ENCODE peak calls at places on chromosomes 4 and X, in seven cellular contexts. Y is AG04449; I is stimulated activated CD4-positive, alpha-beta T cell treated with anti-CD3 and anti-CD28 coated beads, Interleukin-2, amount 100 ng/mL, for 48 hours; W is psoas muscle; F is stimulated activated naive CD8-positive, alpha-beta T cell treated with anti-CD3 and anti-CD28 coated beads, Interleukin-15, Interleukin-2, amounts not matched to agents 100 U/mL and 50 U/mL, for 24 hours; C is left colon; G is mesothelial cell of epicardium. Z is an unnamed sample.

GRCh38 chr4:153499005-153499404 is 32.8 kb downstream of the TMEM131L start:
- DNase-seq in F (no peak), G (no peak), Y (no peak), C (no peak), W (no peak), I (no peak), Z (no peak)

GRCh38 chrX:46912673-46913491 is 661 bp downstream of the JADE3 start:
- DNase-seq in C (peak), W (peak), I (no peak), F (peak), Y (no peak), G (peak), Z (peak)

GRCh38 chrX:48569958-48570357 is 4.3 kb upstream of the RBM3 start:
- DNase-seq in C (no peak), Y (no peak), I (no peak), G (no peak), F (no peak), W (no peak), Z (no peak)

GRCh38 chrX:50071507-50071906 is 129.3 kb downstream of the AKAP4 start:
- DNase-seq in G (no peak), Y (no peak), F (no peak), C (no peak), W (no peak), I (no peak), Z (no peak)

GRCh38 chr4:63906660-63907146 is 502.5 kb downstream of the TECRL start:
- DNase-seq in C (no peak), I (no peak), Y (no peak), G (no peak), W (no peak), F (no peak), Z (no peak)

GRCh38 chr4:109801099-109801789 is 555 bp downstream of the CFI start:
- DNase-seq in F (no peak), Y (no peak), C (no peak), I (no peak), G (no peak), W (no peak), Z (no peak)

GRCh38 chr4:25913851-25914669 is at the start of gene SMIM20:
- DNase-seq in W (peak), C (peak), I (peak), F (peak), G (peak), Y (peak), Z (peak)

GRCh38 chr4:184120549-184121127 is 97.0 kb downstream of the ENPP6 start:
- DNase-seq in Y (no peak), W (no peak), G (no peak), C (no peak), F (no peak), I (no peak), Z (no peak)

GRCh38 chrX:68286076-68286475 is 147.2 kb downstream of the OPHN1 start:
- DNase-seq in I (no peak), W (no peak), Y (peak), G (no peak), F (no peak), C (no peak), Z (no peak)

GRCh38 chr4:168817418-168817817 is 192.6 kb downstream of the CBR4 start:
- DNase-seq in W (no peak), G (no peak), I (no peak), F (no peak), C (no peak), Y (no peak), Z (no peak)

GRCh38 chr4:160745126-160745525 is 1418.7 kb downstream of the FSTL5 start:
- DNase-seq in C (no peak), G (no peak), I (no peak), W (no peak), F (no peak), Y (no peak), Z (no peak)

GRCh38 chrX:3678287-3678686 is 35.2 kb downstream of the PRKX start:
- DNase-seq in I (no peak), G (no peak), Y (no peak), W (no peak), F (no peak), C (no peak), Z (no peak)